ENCODE peak calls at places on chromosomes 7 and 10, in four cellular contexts. One of them, this sample, is unnamed.

GRCh38 chr10:132866601-132867381 is 75.6 kb downstream of the CFAP46 start:
- DNase-seq in HEK293T: no peak
- DNase-seq in left cardiac atrium: peak
- DNase-seq in EH: no peak
- DNase-seq in this sample: no peak

GRCh38 chr7:79531905-79532304 is 78.4 kb upstream of the MAGI2 start:
- DNase-seq in EH: no peak
- DNase-seq in HEK293T: no peak
- DNase-seq in left cardiac atrium: no peak
- DNase-seq in this sample: no peak

GRCh38 chr7:100719523-100720319 is 547 bp upstream of the EPO start:
- DNase-seq in HEK293T: no peak
- DNase-seq in EH: peak
- DNase-seq in left cardiac atrium: no peak
- DNase-seq in this sample: no peak

GRCh38 chr10:3685385-3685784 is 99.6 kb downstream of the KLF6 start:
- DNase-seq in EH: no peak
- DNase-seq in HEK293T: no peak
- DNase-seq in left cardiac atrium: no peak
- DNase-seq in this sample: no peak

GRCh38 chr7:16026253-16027020 is 340.0 kb upstream of the MEOX2 start:
- DNase-seq in left cardiac atrium: no peak
- DNase-seq in EH: peak
- DNase-seq in HEK293T: no peak
- DNase-seq in this sample: no peak

GRCh38 chr10:123786896-123787295 is 104.7 kb downstream of the CPXM2 start:
- DNase-seq in EH: no peak
- DNase-seq in HEK293T: no peak
- DNase-seq in left cardiac atrium: no peak
- DNase-seq in this sample: no peak

GRCh38 chr10:109412353-109412752 is 511.0 kb downstream of the XPNPEP1 start:
- DNase-seq in HEK293T: no peak
- DNase-seq in EH: no peak
- DNase-seq in left cardiac atrium: no peak
- DNase-seq in this sample: no peak

GRCh38 chr7:111741811-111742240 is 179.5 kb upstream of the IMMP2L start:
- DNase-seq in left cardiac atrium: peak
- DNase-seq in EH: peak
- DNase-seq in HEK293T: peak
- DNase-seq in this sample: peak

GRCh38 chr10:78319371-78319770 is 285.7 kb downstream of the RPS24 start:
- DNase-seq in EH: no peak
- DNase-seq in HEK293T: no peak
- DNase-seq in left cardiac atrium: no peak
- DNase-seq in this sample: no peak

GRCh38 chr7:17022915-17023314 is 141.1 kb upstream of the AGR3 start:
- DNase-seq in left cardiac atrium: no peak
- DNase-seq in EH: no peak
- DNase-seq in HEK293T: no peak
- DNase-seq in this sample: no peak

GRCh38 chr7:105388373-105389089 is at the start of gene SRPK2:
- DNase-seq in HEK293T: peak
- DNase-seq in EH: peak
- DNase-seq in left cardiac atrium: peak
- DNase-seq in this sample: peak

GRCh38 chr7:82429408-82429807 is 14.2 kb downstream of the CACNA2D1 start:
- DNase-seq in HEK293T: no peak
- DNase-seq in EH: no peak
- DNase-seq in left cardiac atrium: no peak
- DNase-seq in this sample: no peak

GRCh38 chr10:72954230-72954595 is 393 bp downstream of the PLA2G12B start:
- DNase-seq in left cardiac atrium: no peak
- DNase-seq in HEK293T: no peak
- DNase-seq in EH: no peak
- DNase-seq in this sample: no peak

GRCh38 chr10:787933-788651 is 98.6 kb upstream of the DIP2C start:
- DNase-seq in HEK293T: no peak
- DNase-seq in EH: peak
- DNase-seq in left cardiac atrium: no peak
- DNase-seq in this sample: no peak

This sample was measured in SHP77.